ENCODE peak calls at places on chromosomes 11 and 22, in four cellular contexts. Q, C, R and U are unnamed samples.
A peak's percentile ranks its signal among the peaks of the same experiment; 100 is the strongest.

GRCh38 chr11:106503901-106504300 is 426.4 kb downstream of the AASDHPPT start:
- DNase-seq in Q (no peak), C (no peak), R (no peak), U (no peak)

GRCh38 chr11:72084076-72084475 is 3.4 kb downstream of the LRRC51 start:
- DNase-seq in Q (no peak), C (no peak), R (no peak), U (no peak)

GRCh38 chr11:73139476-73140198 is 2.5 kb downstream of the FCHSD2 start:
- DNase-seq in Q (no peak), C (no peak), R (peak; percentile 50), U (no peak)

GRCh38 chr11:120239713-120240640 is at the start of gene POU2F3:
- DNase-seq in Q (no peak), C (no peak), R (no peak), U (no peak)

GRCh38 chr22:32480238-32480637 is 5.6 kb downstream of the FBXO7 start:
- DNase-seq in Q (no peak), C (no peak), R (no peak), U (no peak)

GRCh38 chr11:37442576-37442975 is 844.5 kb upstream of the RAG2 start:
- DNase-seq in Q (no peak), C (no peak), R (no peak), U (no peak)

GRCh38 chr11:60982184-60982583 is 10.7 kb downstream of the CD6 start:
- DNase-seq in Q (peak; percentile 29), C (no peak), R (no peak), U (no peak)

GRCh38 chr11:45184640-45185039 is 38.2 kb downstream of the PRDM11 start:
- DNase-seq in Q (no peak), C (no peak), R (no peak), U (no peak)

GRCh38 chr11:92277871-92278270 is 53.3 kb downstream of the FAT3 start:
- DNase-seq in Q (no peak), C (no peak), R (no peak), U (no peak)

GRCh38 chr11:29343465-29344333 is 673.1 kb downstream of the KCNA4 start:
- DNase-seq in Q (no peak), C (peak; percentile 32), R (peak; percentile 55), U (peak; percentile 73)

GRCh38 chr11:6681949-6682348 is 1.2 kb downstream of the MRPL17 start:
- DNase-seq in Q (no peak), C (no peak), R (no peak), U (no peak)

GRCh38 chr11:335779-336665 is 15.4 kb upstream of the IFITM3 start:
- DNase-seq in Q (peak; percentile 19), C (no peak), R (no peak), U (no peak)

GRCh38 chr11:71184421-71185210 is 67.8 kb downstream of the SHANK2 start:
- DNase-seq in Q (peak; percentile 74), C (no peak), R (no peak), U (no peak)

GRCh38 chr11:85685131-85685819 is 720 bp downstream of the CCDC89 start:
- DNase-seq in Q (no peak), C (no peak), R (peak; percentile 33), U (no peak)

GRCh38 chr11:59267196-59267595 is 54.5 kb upstream of the MPEG1 start:
- DNase-seq in Q (no peak), C (no peak), R (no peak), U (no peak)

GRCh38 chr11:77113382-77114088 is 10.9 kb downstream of the OMP start:
- DNase-seq in Q (no peak), C (no peak), R (peak; percentile 52), U (no peak)

GRCh38 chr11:2270322-2271076 is at the start of gene ASCL2:
- DNase-seq in Q (no peak), C (no peak), R (no peak), U (peak; percentile 70)

GRCh38 chr11:29629281-29629680 is 387.5 kb downstream of the KCNA4 start:
- DNase-seq in Q (no peak), C (no peak), R (no peak), U (no peak)

GRCh38 chr11:79610678-79611077 is 169.8 kb upstream of the TENM4 start:
- DNase-seq in Q (no peak), C (no peak), R (no peak), U (no peak)

GRCh38 chr22:36552300-36552699 is 23.3 kb upstream of the EIF3D start:
- DNase-seq in Q (no peak), C (no peak), R (no peak), U (no peak)

GRCh38 chr11:1454576-1454975 is 32.0 kb downstream of the MOB2 start:
- DNase-seq in Q (no peak), C (no peak), R (no peak), U (no peak)

GRCh38 chr11:1181858-1182535 is 24.2 kb downstream of the MUC5AC start:
- DNase-seq in Q (no peak), C (no peak), R (no peak), U (no peak)

GRCh38 chr22:22692707-22693530 is 48.5 kb downstream of the GGTLC2 start:
- DNase-seq in Q (peak; percentile 62), C (no peak), R (peak; percentile 57), U (no peak)

DNA sequence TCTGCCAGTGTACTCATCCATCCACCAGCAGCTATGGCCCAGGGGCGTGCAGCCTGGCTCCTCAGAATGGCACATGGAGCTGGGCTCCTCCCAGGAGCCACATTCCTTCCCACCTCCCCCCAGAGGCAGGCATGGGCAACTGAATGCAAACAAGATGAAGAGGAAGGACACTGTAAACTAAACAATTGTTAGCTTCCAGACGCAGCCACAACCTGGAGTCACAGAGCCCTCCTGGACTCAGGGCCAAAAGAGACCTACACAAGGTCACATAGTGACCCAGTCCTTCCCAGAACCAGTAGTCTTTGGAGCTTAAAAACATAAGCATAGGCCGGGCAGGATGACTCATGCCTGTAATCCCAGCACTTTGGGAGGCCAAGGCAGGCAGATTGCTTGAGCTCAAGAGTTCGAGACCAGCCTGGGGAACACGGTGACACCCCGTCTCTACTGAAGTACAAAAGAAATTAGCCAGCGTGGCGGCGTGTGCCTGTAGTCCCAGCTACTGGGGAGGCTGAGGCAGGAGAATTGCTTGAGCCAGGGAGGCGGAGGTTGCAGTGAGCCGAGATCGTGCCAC is 30.7 kb upstream of the CLDN5 start:
- DNase-seq in Q (no peak), C (no peak), R (peak; percentile 19), U (no peak)
- TF ChIP-seq CTCF in Q (peak; percentile 63), C (no peak), R (peak; percentile 23), U (peak; percentile 41)

DNA sequence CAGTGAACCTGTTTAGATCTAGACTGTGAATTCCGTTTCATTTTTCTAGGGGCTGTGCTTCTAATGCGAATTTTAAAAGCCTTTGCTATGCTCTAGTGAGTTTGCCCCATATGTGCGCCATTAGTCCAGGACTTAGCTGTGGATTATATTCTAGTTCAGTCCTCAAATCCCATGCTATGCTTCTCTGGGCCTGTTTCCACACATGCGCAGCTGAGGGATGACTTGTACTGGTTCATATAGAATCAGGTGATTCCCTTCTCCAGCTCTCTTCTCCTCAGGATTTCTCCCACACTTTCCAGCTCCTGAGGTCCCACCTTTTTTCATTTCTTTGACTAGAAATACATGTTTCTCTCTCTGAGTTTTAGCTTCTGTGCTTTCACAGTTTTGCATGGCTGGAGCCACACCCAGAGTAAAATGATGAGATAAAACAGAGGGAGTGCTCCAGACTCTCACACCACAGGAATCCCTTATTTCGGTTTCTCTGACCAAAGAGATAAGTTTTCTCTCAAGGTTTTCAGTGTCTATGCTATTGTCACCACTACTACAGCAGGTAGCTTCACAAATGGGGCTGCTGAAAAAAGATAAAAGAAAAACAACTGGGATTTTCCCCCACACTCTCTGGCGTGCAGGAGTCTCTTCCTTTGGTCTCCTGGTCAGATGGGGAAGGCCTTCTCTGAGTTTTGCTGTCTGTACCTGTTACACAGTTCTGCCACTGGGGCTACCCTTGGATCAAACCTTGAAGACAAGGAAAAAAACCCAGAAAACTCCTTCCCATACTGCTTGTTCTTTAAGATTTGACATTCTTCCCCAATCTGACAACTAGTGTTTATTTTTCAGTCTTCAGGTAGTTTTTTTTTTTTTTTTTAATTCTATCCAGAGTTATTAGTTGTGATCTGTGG is 96.2 kb upstream of the TEAD1 start:
- DNase-seq in Q (no peak), C (no peak), R (no peak), U (no peak)
- TF ChIP-seq CTCF in Q (peak; percentile 28), C (no peak), R (no peak), U (peak; percentile 51)

DNA sequence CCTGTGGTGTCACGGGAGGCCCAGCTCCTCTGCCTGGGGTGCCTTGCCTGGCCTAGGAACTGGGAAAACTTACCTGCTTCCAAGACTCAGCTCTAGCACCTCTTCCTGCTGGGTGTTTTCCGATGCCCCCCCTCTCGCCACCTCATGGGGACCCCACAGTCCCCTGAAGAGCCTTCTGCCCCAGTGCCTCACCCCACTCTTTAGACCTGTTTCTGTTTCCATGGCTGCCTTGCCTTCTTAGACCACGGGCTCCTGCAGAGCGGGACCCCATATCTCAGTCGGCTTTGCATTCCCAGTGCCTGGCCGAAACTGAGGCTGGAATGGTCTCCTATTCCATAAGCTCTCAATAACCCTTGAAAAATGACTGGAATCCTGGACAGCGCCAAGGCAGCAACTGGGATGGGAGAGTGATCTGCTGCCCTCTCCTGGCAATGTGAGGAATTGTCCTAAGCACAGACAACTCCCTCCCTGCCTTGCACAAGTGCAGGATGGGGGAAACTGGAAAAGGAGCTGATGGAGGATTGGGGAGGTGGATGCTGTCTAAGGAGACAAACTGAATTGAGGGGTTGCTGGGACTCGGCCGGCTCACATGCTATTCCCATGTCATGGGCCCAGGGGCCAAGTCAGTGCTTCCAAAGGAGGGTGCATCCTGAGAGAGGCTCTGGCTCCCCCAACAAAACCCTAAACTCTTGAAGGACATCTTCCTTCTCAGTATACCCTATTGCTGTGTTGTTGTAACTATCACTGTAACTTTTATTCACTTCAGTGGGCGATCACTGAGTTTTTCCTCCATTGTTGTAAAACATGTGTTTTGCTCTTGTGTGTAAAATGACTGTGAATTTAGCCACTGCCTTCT is 26.6 kb upstream of the IL17RA start:
- DNase-seq in Q (no peak), C (no peak), R (peak; percentile 82), U (no peak)
- TF ChIP-seq CTCF in Q (peak; percentile 92), C (peak; percentile 96), R (peak; percentile 97), U (peak; percentile 97)

DNA sequence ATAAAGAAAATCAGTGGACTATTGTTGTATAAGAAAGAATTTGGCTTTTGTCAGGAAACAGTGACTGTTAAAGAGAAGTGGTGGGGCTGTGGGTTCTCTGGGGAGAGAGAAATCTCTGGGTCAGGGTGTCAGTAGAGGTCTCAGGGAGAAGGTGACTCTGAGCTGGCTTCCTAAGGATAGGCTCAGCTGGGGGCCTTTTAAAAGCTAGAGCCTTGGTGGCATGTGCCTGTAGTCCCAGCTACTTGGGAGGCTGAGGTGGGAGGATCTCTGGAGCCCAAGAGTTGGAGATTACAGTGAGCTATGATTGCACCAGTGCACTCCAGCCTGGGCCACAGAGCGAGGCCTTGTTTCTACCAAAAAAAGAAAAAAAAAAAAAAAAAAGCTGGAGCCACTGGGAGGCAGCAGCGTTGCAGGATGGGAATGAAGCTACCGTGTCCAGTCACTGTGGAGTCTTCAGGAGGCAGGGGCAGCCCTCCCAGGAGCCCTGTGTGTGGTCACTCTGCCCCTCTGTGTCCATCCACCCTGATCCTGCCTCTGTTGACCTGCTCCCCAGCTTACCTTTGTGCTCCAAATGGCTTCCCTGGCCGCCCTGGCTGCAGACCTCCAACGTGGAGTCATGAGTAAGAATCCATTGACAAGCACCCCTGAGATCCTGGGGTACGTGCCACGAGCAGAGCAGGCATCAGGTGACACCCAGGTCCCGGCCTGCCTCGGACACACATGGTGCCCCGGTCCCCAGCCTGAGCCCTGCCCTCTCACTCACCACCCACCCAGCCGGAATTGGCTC is 5.4 kb upstream of the MIF start:
- DNase-seq in Q (no peak), C (no peak), R (peak; percentile 54), U (no peak)
- TF ChIP-seq CTCF in Q (peak; percentile 50), C (no peak), R (peak; percentile 30), U (no peak)